ENCODE peak calls at places on chromosomes 2 and 18, in six cellular contexts. V, G, F, Y, W and O are unnamed samples.

GRCh38 chr2:185404578-185404977 is 334.0 kb upstream of the FSIP2 start:
- DNase-seq in V (no peak), G (no peak), F (no peak), Y (no peak), W (no peak), O (no peak)

GRCh38 chr2:118240276-118240675 is 152.0 kb downstream of the INSIG2 start:
- DNase-seq in V (no peak), G (no peak), F (peak), Y (no peak), W (no peak), O (no peak)

GRCh38 chr2:203596183-203596582 is 61.1 kb upstream of the RAPH1 start:
- DNase-seq in V (no peak), G (no peak), F (no peak), Y (no peak), W (no peak), O (no peak)

GRCh38 chr2:219475278-219475677 is 23.4 kb upstream of the GMPPA start:
- DNase-seq in V (no peak), G (no peak), F (no peak), Y (no peak), W (no peak), O (no peak)

GRCh38 chr2:202193881-202194353 is 44.5 kb downstream of the SUMO1 start:
- DNase-seq in V (no peak), G (no peak), F (no peak), Y (no peak), W (no peak), O (no peak)

GRCh38 chr2:70684846-70685622 is 83.0 kb downstream of the ADD2 start:
- DNase-seq in V (no peak), G (peak), F (no peak), Y (peak), W (no peak), O (no peak)

GRCh38 chr2:200137275-200137674 is 169.2 kb upstream of the SPATS2L start:
- DNase-seq in V (no peak), G (no peak), F (no peak), Y (no peak), W (no peak), O (no peak)

GRCh38 chr2:2942906-2943305 is 434.7 kb downstream of the EIPR1 start:
- DNase-seq in V (no peak), G (no peak), F (no peak), Y (no peak), W (no peak), O (no peak)

GRCh38 chr2:175648577-175649063 is 353.4 kb downstream of the LNPK start:
- DNase-seq in V (no peak), G (no peak), F (no peak), Y (no peak), W (no peak), O (no peak)

GRCh38 chr2:227335713-227336112 is 10.7 kb downstream of the MFF start:
- DNase-seq in V (no peak), G (no peak), F (no peak), Y (no peak), W (no peak), O (no peak)

GRCh38 chr2:29443627-29444026 is 328.4 kb downstream of the CLIP4 start:
- DNase-seq in V (no peak), G (no peak), F (peak), Y (no peak), W (no peak), O (no peak)

GRCh38 chr18:72941001-72941400 is 73.2 kb upstream of the NETO1 start:
- DNase-seq in V (no peak), G (no peak), F (peak), Y (no peak), W (no peak), O (no peak)

GRCh38 chr2:238638982-238639341 is 208.9 kb upstream of the TWIST2 start:
- DNase-seq in V (no peak), G (no peak), F (no peak), Y (no peak), W (no peak), O (peak)

GRCh38 chr2:46239175-46239846 is 57.9 kb upstream of the EPAS1 start:
- DNase-seq in V (no peak), G (no peak), F (peak), Y (peak), W (no peak), O (no peak)

GRCh38 chr2:223104336-223104735 is 52.3 kb downstream of the KCNE4 start:
- DNase-seq in V (no peak), G (no peak), F (no peak), Y (no peak), W (no peak), O (no peak)

GRCh38 chr2:33111002-33111446 is 164.3 kb downstream of the LTBP1 start:
- DNase-seq in V (no peak), G (no peak), F (peak), Y (no peak), W (no peak), O (no peak)

GRCh38 chr2:173028671-173029070 is 47.0 kb upstream of the MAP3K20 start:
- DNase-seq in V (no peak), G (no peak), F (peak), Y (no peak), W (no peak), O (no peak)

GRCh38 chr2:69694894-69695849 is 46.8 kb upstream of the ANXA4 start:
- DNase-seq in V (no peak), G (no peak), F (peak), Y (no peak), W (no peak), O (no peak)

GRCh38 chr2:128442891-128443302 is 124.2 kb upstream of the HS6ST1 start:
- DNase-seq in V (no peak), G (peak), F (no peak), Y (peak), W (no peak), O (peak)

GRCh38 chr2:151728736-151729415 is 5.4 kb downstream of the NEB start:
- DNase-seq in V (no peak), G (no peak), F (no peak), Y (no peak), W (no peak), O (no peak)

GRCh38 chr18:79748321-79749157 is 49.2 kb upstream of the KCNG2 start:
- DNase-seq in V (no peak), G (no peak), F (no peak), Y (peak), W (no peak), O (no peak)

GRCh38 chr18:58723810-58724602 is 52.7 kb downstream of the MALT1 start:
- DNase-seq in V (no peak), G (no peak), F (peak), Y (no peak), W (no peak), O (no peak)

GRCh38 chr18:24914148-24914525 is 437.8 kb downstream of the ZNF521 start:
- DNase-seq in V (no peak), G (no peak), F (peak), Y (no peak), W (no peak), O (no peak)

GRCh38 chr2:129801575-129801974 is 177.9 kb upstream of the RAB6C start:
- DNase-seq in V (no peak), G (no peak), F (peak), Y (no peak), W (no peak), O (no peak)

DNA sequence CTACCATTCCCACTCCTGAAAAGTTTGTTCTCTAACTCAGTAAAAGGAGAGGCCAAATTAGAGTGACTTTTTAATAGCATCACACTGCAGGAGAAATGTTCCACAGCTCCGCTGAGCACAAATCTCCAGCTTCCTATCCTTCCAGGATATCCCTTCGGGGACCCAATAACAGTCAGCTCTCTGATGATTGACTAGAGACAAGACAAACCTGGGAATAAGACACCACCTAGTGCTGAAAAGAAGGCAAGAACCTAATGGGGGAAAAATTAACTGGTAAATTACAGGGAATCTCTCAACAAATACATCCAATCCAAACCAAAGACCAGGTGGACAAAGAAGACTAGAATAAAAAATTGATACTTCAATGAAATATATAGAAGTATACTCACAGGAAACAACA is 977.1 kb upstream of the SOX11 start:
- DNase-seq in V (no peak), G (no peak), F (no peak), Y (no peak), W (no peak), O (no peak)
- TF ChIP-seq CTCF in V (no peak), G (no peak), F (no peak), Y (no peak), W (no peak), O (peak)

DNA sequence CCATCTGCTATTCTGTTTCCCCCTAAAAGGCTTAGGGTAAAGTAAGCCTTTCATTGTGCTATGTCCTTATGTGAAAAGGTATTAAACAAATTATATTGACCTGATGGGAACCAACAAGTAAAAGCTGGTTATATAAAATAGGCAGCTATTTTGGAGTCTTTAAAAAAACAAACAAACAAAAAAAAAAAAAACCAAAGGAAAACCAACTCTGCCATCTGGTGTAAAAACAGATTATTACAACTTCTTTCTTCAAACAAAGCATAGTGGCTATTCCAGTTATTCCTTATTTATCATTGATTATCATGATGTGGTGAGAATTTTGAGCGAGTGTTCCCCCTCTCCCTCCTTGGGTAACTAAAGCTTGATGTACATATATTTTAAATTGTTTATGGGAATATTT is 122.3 kb upstream of the FHL2 start:
- DNase-seq in V (no peak), G (no peak), F (peak), Y (no peak), W (no peak), O (no peak)
- TF ChIP-seq CTCF in V (peak), G (peak), F (peak), Y (peak), W (peak), O (peak)

GRCh38 chr2:76044701-76045100 is 334.0 kb upstream of the GCFC2 start:
- DNase-seq in V (no peak), G (no peak), F (no peak), Y (no peak), W (no peak), O (no peak)
- TF ChIP-seq CTCF in V (no peak), G (no peak), F (no peak), Y (no peak), W (no peak), O (no peak)

GRCh38 chr18:50356036-50356945 is 18.6 kb upstream of the SKA1 start:
- DNase-seq in V (peak), G (no peak), F (peak), Y (no peak), W (no peak), O (no peak)
- TF ChIP-seq CTCF in V (peak), G (no peak), F (no peak), Y (peak), W (no peak), O (no peak)

GRCh38 chr2:17146358-17146757 is 371.9 kb downstream of the RAD51AP2 start:
- DNase-seq in V (no peak), G (no peak), F (no peak), Y (no peak), W (no peak), O (no peak)

GRCh38 chr2:17149945-17150344 is 368.3 kb downstream of the RAD51AP2 start:
- DNase-seq in V (no peak), G (no peak), F (no peak), Y (no peak), W (no peak), O (no peak)

GRCh38 chr2:17148298-17149228 is 369.7 kb downstream of the RAD51AP2 start:
- DNase-seq in V (peak), G (peak), F (peak), Y (no peak), W (no peak), O (no peak)
- TF ChIP-seq CTCF in V (peak), G (no peak), F (peak), Y (peak), W (peak), O (peak)

GRCh38 chr2:31317387-31317786 is 83.4 kb downstream of the EHD3 start:
- DNase-seq in V (no peak), G (no peak), F (no peak), Y (no peak), W (no peak), O (no peak)
- TF ChIP-seq CTCF in V (no peak), G (no peak), F (no peak), Y (no peak), W (no peak), O (no peak)

GRCh38 chr2:156434461-156435291 is 1.5 kb upstream of the GPD2 start:
- DNase-seq in V (peak), G (no peak), F (peak), Y (no peak), W (no peak), O (no peak)

GRCh38 chr2:156437272-156437671 is 1.1 kb downstream of the GPD2 start:
- DNase-seq in V (peak), G (peak), F (peak), Y (no peak), W (no peak), O (no peak)

GRCh38 chr2:156436477-156437085 is 402 bp downstream of the GPD2 start:
- DNase-seq in V (peak), G (peak), F (peak), Y (no peak), W (no peak), O (no peak)

GRCh38 chr2:156435392-156435724 is 821 bp upstream of the GPD2 start:
- DNase-seq in V (no peak), G (no peak), F (no peak), Y (no peak), W (no peak), O (no peak)

GRCh38 chr2:156435725-156436476 is at the start of gene GPD2:
- DNase-seq in V (peak), G (peak), F (peak), Y (peak), W (peak), O (peak)
- TF ChIP-seq CTCF in V (no peak), G (no peak), F (no peak), Y (peak), W (peak), O (peak)